ENCODE peak calls at places on chromosomes 13 and 19, in four cellular contexts. H is right lobe of liver, S is BJ, Q is astrocyte of the spinal cord. X is an unnamed sample.

GRCh38 chr19:16627194-16627927 is 643 bp downstream of the MED26 start:
- DNase-seq in H (no peak), S (no peak), Q (no peak), X (no peak)

GRCh38 chr13:42039457-42039945 is 8.9 kb upstream of the DGKH start:
- DNase-seq in H (no peak), S (no peak), Q (no peak), X (no peak)

GRCh38 chr19:34838753-34839431 is 65.9 kb upstream of the ZNF599 start:
- DNase-seq in H (peak), S (no peak), Q (no peak), X (no peak)

GRCh38 chr13:112911285-112911701 is 57.7 kb upstream of the MCF2L start:
- DNase-seq in H (no peak), S (no peak), Q (no peak), X (no peak)

GRCh38 chr19:1264801-1265610 is 4.1 kb upstream of the CIRBP start:
- DNase-seq in H (peak), S (no peak), Q (peak), X (no peak)

GRCh38 chr13:111262715-111263114 is 57.7 kb upstream of the TEX29 start:
- DNase-seq in H (no peak), S (no peak), Q (no peak), X (no peak)

GRCh38 chr19:2330255-2330631 is 1.8 kb downstream of the SPPL2B start:
- DNase-seq in H (no peak), S (no peak), Q (no peak), X (no peak)

GRCh38 chr19:14433454-14434156 is 499 bp downstream of the PKN1 start:
- DNase-seq in H (no peak), S (no peak), Q (no peak), X (no peak)

GRCh38 chr13:97226013-97226412 is 3.9 kb downstream of the MBNL2 start:
- DNase-seq in H (no peak), S (no peak), Q (no peak), X (no peak)

GRCh38 chr19:35264281-35265125 is 4.3 kb upstream of the USF2 start:
- DNase-seq in H (no peak), S (no peak), Q (no peak), X (no peak)

GRCh38 chr13:98541701-98542203 is 35.2 kb downstream of the STK24 start:
- DNase-seq in H (no peak), S (no peak), Q (no peak), X (no peak)

DNA sequence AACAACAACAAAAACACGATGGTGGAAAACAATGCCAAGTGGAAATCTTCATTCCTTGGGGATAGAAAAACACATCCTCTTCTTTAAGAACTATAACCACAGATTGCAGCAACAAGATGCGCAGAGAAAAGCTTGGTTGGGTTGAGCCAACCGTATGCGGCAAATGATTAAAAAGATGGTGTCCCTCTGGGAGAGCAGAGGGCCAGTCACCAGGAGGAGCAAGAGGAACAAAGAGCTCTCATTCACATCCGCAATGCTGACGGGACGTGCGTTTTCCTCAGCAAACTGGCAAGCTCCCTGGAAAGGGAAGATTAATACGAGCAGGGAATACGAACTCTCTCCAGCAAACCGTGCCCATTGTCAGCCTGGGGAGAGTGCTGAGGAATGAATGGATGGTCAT is 141.6 kb downstream of the KATNAL1 start:
- DNase-seq in H (no peak), S (no peak), Q (peak), X (no peak)
- TF ChIP-seq CTCF in H (no peak), S (no peak), Q (peak), X (peak)

GRCh38 chr19:22427587-22428298 is 5.6 kb upstream of the ZNF98 start:
- DNase-seq in H (no peak), S (no peak), Q (no peak), X (no peak)
- H3K4me3 ChIP-seq in H (no peak), S (no peak), Q (no peak), X (no peak)

GRCh38 chr13:59641261-59641660 is 522.5 kb downstream of the DIAPH3 start:
- DNase-seq in H (no peak), S (no peak), Q (no peak), X (no peak)
- TF ChIP-seq CTCF in H (no peak), S (no peak), Q (no peak), X (no peak)

GRCh38 chr19:10478903-10479384 is 24.2 kb downstream of the KEAP1 start:
- DNase-seq in H (peak), S (peak), Q (peak), X (no peak)
- H3K4me3 ChIP-seq in H (peak), S (peak), Q (peak), X (peak)

GRCh38 chr19:10269333-10270179 is 1.4 kb upstream of the ICAM1 start:
- DNase-seq in H (peak), S (no peak), Q (peak), X (no peak)

GRCh38 chr19:10270180-10270615 is 722 bp upstream of the ICAM1 start:
- DNase-seq in H (peak), S (no peak), Q (no peak), X (no peak)

GRCh38 chr19:10271543-10272086 is 695 bp downstream of the ICAM1 start:
- DNase-seq in H (peak), S (no peak), Q (no peak), X (no peak)

GRCh38 chr19:10268077-10268476 is 2.8 kb upstream of the ICAM1 start:
- DNase-seq in H (no peak), S (no peak), Q (no peak), X (no peak)

DNA sequence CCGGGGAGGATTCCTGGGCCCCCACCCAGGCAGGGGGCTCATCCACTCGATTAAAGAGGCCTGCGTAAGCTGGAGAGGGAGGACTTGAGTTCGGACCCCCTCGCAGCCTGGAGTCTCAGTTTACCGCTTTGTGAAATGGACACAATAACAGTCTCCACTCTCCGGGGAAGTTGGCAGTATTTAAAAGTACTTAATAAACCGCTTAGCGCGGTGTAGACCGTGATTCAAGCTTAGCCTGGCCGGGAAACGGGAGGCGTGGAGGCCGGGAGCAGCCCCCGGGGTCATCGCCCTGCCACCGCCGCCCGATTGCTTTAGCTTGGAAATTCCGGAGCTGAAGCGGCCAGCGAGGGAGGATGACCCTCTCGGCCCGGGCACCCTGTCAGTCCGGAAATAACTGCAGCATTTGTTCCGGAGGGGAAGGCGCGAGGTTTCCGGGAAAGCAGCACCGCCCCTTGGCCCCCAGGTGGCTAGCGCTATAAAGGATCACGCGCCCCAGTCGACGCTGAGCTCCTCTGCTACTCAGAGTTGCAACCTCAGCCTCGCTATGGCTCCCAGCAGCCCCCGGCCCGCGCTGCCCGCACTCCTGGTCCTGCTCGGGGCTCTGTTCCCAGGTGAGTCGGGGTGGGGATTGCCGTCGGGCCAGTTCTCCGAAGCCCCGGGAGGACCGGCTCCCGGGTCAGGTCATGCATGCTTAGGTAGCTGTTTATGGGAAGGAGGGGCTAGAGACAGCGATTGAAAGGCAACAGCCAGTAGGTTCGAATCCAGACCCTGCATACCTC is at the start of gene ICAM1:
- DNase-seq in H (peak), S (no peak), Q (peak), X (no peak)
- TF ChIP-seq CTCF in H (peak), S (no peak), Q (no peak), X (no peak)

X was measured in AG04449.